ENCODE peak calls at places on chromosome 17, in nine cellular contexts. I is uterus, C is cardiac muscle cell, A is PC-9, E is psoas muscle, R is adrenal gland, F is IMR-90, Y is fibroblast of lung, V is lower lobe of right lung. L is an unnamed sample. For H3K27me3, the result is how much of the 10 kb centered on the place peaks cover.

GRCh38 chr17:48728232-48729231 is at the start of gene HOXB13:
- DNase-seq in I (no peak), V (no peak), E (no peak), Y (peak), A (no peak), C (peak), F (peak), R (no peak), L (no peak)

GRCh38 chr17:51353296-51353695 is 93.0 kb downstream of the UTP18 start:
- DNase-seq in F (no peak), V (no peak), R (no peak), Y (no peak), E (no peak), C (no peak), A (no peak), I (no peak), L (no peak)

GRCh38 chr17:38914741-38915638 is 10.4 kb upstream of the LASP1NB start:
- DNase-seq in I (no peak), C (no peak), V (peak), A (no peak), F (no peak), Y (no peak), E (peak), R (no peak), L (peak)

GRCh38 chr17:32881054-32881453 is 4.1 kb upstream of the MYO1D start:
- DNase-seq in V (no peak), A (no peak), R (no peak), F (no peak), E (no peak), I (no peak), Y (no peak), C (no peak), L (no peak)

GRCh38 chr17:62140836-62141235 is 75.8 kb upstream of the MED13 start:
- DNase-seq in V (peak), I (no peak), Y (peak), C (no peak), F (peak), E (no peak), A (no peak), R (peak), L (no peak)

GRCh38 chr17:36760425-36760824 is 159.0 kb downstream of the MRM1 start:
- DNase-seq in E (no peak), F (no peak), V (no peak), I (no peak), Y (no peak), R (no peak), A (no peak), C (no peak), L (no peak)

GRCh38 chr17:60174035-60174434 is 24.3 kb downstream of the CA4 start:
- DNase-seq in E (no peak), R (no peak), Y (no peak), I (no peak), C (no peak), A (no peak), V (no peak), F (no peak), L (no peak)

GRCh38 chr17:4501295-4501949 is 2.7 kb downstream of the SPNS2 start:
- DNase-seq in C (no peak), E (no peak), R (no peak), I (no peak), F (no peak), Y (no peak), V (no peak), A (peak), L (no peak)

GRCh38 chr17:78818932-78819331 is 21.7 kb downstream of the USP36 start:
- DNase-seq in C (no peak), I (no peak), V (no peak), E (no peak), R (no peak), A (no peak), F (no peak), Y (no peak), L (no peak)

GRCh38 chr17:75047398-75048098 is 523 bp downstream of the KCTD2 start:
- DNase-seq in A (no peak), R (peak), Y (no peak), V (peak), F (no peak), E (peak), I (peak), C (peak), L (no peak)

GRCh38 chr17:63696381-63696961 is 3.5 kb downstream of the LIMD2 start:
- DNase-seq in A (no peak), E (no peak), I (no peak), C (peak), V (no peak), F (no peak), Y (peak), R (no peak), L (no peak)

GRCh38 chr17:63698886-63699637 is 863 bp downstream of the LIMD2 start:
- DNase-seq in F (peak), A (no peak), Y (peak), I (no peak), C (no peak), V (peak), E (peak), R (peak), L (no peak)

GRCh38 chr17:63695889-63696288 is 4.0 kb downstream of the LIMD2 start:
- DNase-seq in V (no peak), F (no peak), E (no peak), R (no peak), Y (no peak), C (no peak), I (no peak), A (no peak), L (no peak)

GRCh38 chr17:63698381-63698885 is 1.5 kb downstream of the LIMD2 start:
- DNase-seq in E (no peak), I (no peak), V (no peak), Y (no peak), C (no peak), F (no peak), R (no peak), A (no peak), L (no peak)

GRCh38 chr17:63697341-63698286 is 2.3 kb downstream of the LIMD2 start:
- DNase-seq in F (no peak), C (no peak), Y (no peak), A (no peak), E (peak), I (no peak), R (no peak), V (peak), L (no peak)
- H3K27me3 ChIP-seq in F (under half), C (under half), Y (under half), A (under half), E (under half), I (under half), R (under half), V (under half), L (under half)

GRCh38 chr17:65220732-65221131 is 83.6 kb downstream of the RGS9 start:
- DNase-seq in R (no peak), V (no peak), Y (no peak), C (no peak), F (no peak), A (peak), E (no peak), I (no peak), L (no peak)

GRCh38 chr17:65219707-65220106 is 82.5 kb downstream of the RGS9 start:
- DNase-seq in V (no peak), F (no peak), E (no peak), Y (no peak), R (no peak), A (no peak), I (no peak), C (no peak), L (no peak)

GRCh38 chr17:65222216-65222738 is 85.1 kb downstream of the RGS9 start:
- DNase-seq in F (peak), A (no peak), E (no peak), R (no peak), Y (no peak), V (no peak), C (no peak), I (no peak), L (no peak)

GRCh38 chr17:65218261-65218660 is 81.1 kb downstream of the RGS9 start:
- DNase-seq in R (no peak), E (no peak), Y (no peak), I (no peak), C (no peak), F (no peak), A (no peak), V (no peak), L (no peak)

DNA sequence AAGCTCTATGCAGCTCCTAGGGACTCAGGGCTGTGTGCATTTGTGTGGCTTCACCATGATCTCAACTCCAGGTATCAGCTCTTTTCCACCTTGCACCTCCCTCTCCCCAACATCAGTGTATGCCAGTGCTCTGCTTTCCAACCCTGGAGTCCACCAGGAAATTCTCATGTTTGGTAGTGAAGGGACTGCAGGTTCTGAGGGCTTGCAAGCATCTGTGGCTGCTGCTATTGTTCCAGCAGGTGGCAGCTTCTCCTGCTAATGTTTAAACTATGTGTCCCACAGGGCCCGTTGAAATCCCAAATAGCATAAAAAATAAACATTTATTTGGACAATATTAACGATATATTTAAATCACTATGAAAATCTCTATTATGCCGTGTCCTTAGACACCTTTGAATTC is 82.0 kb downstream of the RGS9 start:
- DNase-seq in R (no peak), C (no peak), I (no peak), E (no peak), F (no peak), A (no peak), Y (no peak), V (no peak), L (no peak)
- TF ChIP-seq CTCF in R (no peak), C (peak), I (no peak), E (no peak), F (no peak), A (no peak), Y (no peak), V (no peak), L (no peak)

GRCh38 chr17:76878568-76878967 is 10.4 kb downstream of the MGAT5B start:
- DNase-seq in I (no peak), V (no peak), R (no peak), A (no peak), E (no peak), Y (no peak), C (no peak), F (no peak), L (no peak)
- H3K27me3 ChIP-seq in I (under half), V (under half), R (under half), A (under half), E (under half), Y (under half), C (under half), F (under half), L (under half)

DNA sequence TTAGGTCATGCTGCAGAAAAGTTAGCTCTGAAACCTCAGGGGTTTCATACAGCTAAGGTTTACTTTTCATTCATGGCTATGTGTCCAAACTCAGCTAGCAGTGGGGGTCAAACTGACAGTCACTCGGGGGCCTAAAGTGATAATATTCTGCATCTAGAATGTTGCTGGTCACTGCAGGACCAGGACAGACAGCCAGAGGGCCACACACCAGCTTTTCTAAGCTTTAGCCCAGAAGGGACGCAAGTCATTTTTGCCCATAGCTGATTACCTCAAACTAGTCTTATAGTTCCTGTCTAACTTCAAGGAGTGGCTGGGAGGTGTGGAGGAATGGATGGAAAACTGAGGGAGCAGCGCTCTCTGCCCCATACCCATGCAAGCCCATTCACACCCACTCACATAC is 163.0 kb upstream of the NLRP1 start:
- DNase-seq in E (no peak), A (no peak), V (no peak), F (no peak), R (no peak), C (no peak), Y (no peak), I (no peak), L (no peak)
- TF ChIP-seq CTCF in E (no peak), A (peak), V (no peak), F (no peak), R (no peak), C (no peak), Y (no peak), I (no peak), L (peak)

DNA sequence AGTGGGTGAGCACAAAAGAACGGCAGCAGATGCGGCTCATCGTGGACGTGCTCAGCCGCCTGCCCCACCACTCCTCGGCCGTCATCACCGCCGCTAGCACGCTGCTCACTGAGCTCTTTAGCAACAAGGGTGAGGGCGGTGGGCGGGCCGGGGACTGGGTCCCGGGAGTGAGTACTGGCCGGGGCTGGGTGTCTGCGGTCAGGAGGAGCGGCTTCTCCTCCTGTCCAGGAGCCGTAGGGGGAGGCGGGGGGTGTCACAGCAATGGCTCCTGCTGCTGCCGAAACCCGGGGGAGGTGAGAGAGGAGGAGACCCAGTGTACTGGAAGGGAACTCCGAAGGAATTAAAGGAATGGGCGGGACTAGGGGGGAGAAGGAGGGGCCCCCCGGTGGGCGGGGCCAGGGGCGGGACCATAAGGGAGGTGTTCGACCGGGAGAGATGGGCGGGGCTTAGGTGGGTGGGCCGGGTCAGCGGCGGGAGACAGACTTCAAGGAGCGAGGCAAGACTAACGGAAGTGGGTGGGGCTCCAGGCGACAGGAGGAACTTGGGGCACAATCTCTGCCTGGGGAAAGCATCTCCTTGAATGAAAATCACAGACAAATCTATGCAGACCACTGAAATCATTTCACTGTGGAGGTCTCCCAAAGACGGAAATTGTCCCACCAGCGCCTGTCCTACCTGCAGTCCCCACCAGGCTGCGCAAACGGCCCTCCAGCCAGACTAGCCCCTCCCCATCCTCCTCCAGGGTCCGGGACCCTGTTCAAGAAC is 2.3 kb downstream of the NAGS start:
- DNase-seq in I (peak), F (peak), C (peak), Y (peak), R (peak), A (peak), V (peak), E (peak), L (peak)
- H3K27me3 ChIP-seq in I (under half), F (under half), C (under half), Y (under half), R (under half), A (under half), V (under half), E (under half), L (under half)

GRCh38 chr17:47712330-47713023 is 18.5 kb downstream of the TBKBP1 start:
- DNase-seq in F (no peak), C (no peak), V (no peak), I (no peak), E (no peak), Y (no peak), R (no peak), A (no peak), L (no peak)
- TF ChIP-seq CTCF in F (no peak), C (no peak), V (no peak), I (no peak), E (no peak), Y (no peak), R (no peak), A (no peak), L (no peak)

GRCh38 chr17:45902892-45903346 is 8.6 kb downstream of the MAPT start:
- DNase-seq in F (no peak), V (no peak), E (no peak), I (no peak), A (no peak), C (no peak), R (peak), Y (no peak), L (no peak)
- H3K27me3 ChIP-seq in F (half or more), V (under half), E (under half), I (under half), A (half or more), C (half or more), R (under half), Y (under half), L (under half)